ENCODE peak calls at places on chromosomes 13 and 19, in seven cellular contexts. I, Z, G, Y, E, J and C are unnamed samples.

GRCh38 chr13:74134226-74134776 is at the start of gene KLF12:
- DNase-seq in Z (peak), J (peak), I (peak), G (peak), Y (peak), E (peak), C (peak)

GRCh38 chr13:98480915-98481510 is 95.9 kb downstream of the STK24 start:
- DNase-seq in Z (no peak), J (no peak), I (no peak), E (peak), G (no peak), Y (no peak), C (no peak)

GRCh38 chr19:33785795-33786194 is 10.9 kb upstream of the KCTD15 start:
- DNase-seq in Y (no peak), Z (no peak), J (no peak), G (no peak), I (no peak), E (no peak), C (no peak)

GRCh38 chr19:43997631-43998290 is 5.0 kb upstream of the ZNF230 start:
- DNase-seq in G (no peak), E (peak), I (no peak), Z (no peak), Y (no peak), J (no peak), C (peak)

GRCh38 chr13:23323946-23324709 is 109.4 kb downstream of the SACS start:
- DNase-seq in E (no peak), I (no peak), Z (no peak), J (peak), G (no peak), Y (no peak), C (peak)

GRCh38 chr13:113489171-113489548 is 1.4 kb downstream of the DCUN1D2 start:
- DNase-seq in E (no peak), G (no peak), Z (peak), Y (no peak), I (no peak), J (no peak), C (peak)

GRCh38 chr19:31349160-31349881 is at the start of gene TSHZ3:
- DNase-seq in Y (no peak), E (peak), J (peak), I (no peak), G (no peak), Z (no peak), C (peak)

GRCh38 chr13:44894001-44894770 is 95.1 kb downstream of the NUFIP1 start:
- DNase-seq in I (no peak), Z (no peak), Y (no peak), G (no peak), J (no peak), E (no peak), C (no peak)

DNA sequence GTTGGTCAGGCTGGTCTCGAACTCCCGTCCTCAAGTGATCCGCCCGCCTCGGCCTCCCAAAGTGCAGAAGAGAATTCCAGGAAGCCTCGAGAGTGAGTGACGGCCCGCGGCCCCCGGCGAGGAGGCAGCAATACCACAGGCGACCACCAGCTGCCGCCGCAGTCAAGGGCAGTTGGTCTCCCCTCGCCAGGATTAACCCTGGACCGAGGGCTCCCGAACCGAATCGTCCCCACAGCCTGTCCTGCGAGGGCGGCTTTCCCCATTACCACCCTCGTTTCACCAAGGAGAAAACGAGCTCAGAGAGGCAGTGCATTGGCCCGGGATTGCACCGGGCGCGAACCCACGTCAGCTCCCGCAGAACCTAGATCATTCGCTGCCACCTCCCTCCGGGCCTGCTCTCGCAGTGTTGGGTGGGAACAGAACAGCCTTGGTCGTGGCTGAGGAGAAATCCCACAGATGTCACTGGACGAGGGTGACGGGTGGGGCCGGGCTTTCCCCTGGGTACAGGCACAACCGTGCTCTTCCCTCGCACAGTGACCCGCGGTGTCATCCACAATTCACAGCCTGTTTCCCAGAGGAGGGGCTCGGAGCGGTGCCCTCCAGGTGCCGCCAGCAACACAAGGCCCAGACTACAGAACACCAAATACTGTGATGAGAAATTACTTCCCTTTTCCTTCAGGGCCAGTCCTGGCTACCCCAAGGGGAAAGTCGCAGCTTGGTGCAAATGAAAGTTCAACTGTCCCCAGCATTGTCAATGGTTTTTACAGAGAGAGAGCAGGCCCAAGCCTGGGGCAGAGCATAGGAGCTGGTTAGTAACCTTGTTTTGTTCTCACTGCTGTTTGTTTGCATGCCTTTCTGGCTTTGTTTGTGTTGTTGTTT is 24.8 kb downstream of the C2CD4C start:
- DNase-seq in G (no peak), I (peak), J (peak), Y (peak), Z (peak), E (no peak), C (peak)
- H3K4me2 ChIP-seq in G (no peak), I (peak), J (no peak), Y (peak), Z (no peak), E (no peak), C (no peak)

DNA sequence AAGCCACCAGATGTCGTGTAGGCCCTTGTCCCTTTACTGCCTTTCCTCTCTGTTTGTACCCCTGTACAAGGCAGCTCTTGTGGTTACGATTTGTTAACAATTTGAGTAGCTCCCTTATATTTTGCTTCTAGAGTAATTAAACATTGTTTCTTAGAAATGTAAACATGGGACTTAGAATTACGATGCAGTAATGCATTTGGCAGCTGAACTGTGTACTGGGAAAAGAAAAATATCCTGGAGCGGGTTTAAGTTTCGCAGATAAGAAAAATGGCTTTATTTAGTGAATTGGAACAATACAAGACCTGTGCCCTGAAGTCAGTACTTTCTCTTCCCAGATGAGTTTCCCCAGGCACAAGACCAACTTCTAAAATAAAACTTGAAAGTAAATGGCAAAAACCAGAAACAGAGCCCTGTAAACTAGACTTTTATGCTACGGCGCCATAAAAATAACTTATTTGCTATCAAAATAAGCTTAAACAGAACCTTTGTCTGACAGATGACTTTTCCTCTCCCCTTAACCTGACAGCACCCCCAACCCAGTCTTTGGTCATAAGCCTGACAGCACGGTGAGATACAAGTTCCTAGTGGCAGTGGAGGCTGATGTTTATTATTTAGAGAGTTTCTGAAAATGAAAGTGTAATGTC is 63.0 kb downstream of the LRCH1 start:
- DNase-seq in G (no peak), E (no peak), Z (no peak), J (peak), I (no peak), Y (no peak), C (no peak)
- H2AFZ ChIP-seq in G (no peak), E (no peak), Z (no peak), J (no peak), I (no peak), Y (no peak), C (no peak)

DNA sequence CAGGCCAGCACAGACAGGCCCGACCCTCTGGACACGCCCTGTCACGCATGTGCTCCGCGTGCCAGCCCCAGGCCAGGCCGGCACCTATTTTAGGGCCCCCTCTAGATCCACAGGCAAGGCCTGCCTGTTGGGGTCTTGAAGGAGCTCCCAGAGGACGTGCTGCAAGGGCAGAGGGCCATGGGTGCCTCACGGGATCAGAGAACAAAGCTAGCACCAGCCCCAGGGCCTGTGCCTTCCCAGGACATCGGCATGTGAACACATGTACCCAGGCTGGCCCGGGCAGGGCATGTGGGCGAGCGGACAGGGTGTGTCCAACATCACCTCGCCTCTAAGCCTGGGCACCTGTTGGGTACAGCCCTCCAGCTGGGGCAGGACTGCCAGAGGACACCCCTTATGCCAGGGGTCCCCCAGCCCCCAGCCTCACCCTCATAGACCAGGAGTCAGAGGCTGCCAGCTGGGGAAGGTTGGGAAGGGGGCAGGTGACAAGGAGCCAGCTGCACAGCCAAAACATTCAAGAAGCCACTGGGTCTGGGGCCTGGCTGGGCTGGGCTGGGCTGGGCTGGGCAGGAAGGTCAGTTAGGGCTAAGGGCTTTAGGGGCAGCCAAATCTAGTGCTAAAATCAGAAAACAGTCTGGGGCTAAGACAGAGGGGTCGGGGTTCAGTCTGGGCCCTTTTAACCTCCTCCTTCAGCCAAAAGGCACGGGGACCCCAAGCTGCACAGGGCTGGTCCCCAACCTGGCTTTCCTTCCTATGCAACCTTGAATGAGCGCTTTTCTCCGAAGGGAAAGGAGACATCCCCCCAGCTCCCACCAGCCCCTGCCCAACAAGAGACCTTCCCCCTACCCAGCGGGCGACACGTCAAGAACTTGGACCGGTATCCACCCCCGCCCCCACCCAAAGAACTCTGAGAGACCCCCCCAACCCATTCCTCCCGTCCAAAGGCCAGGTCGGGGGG is 35.3 kb upstream of the NANOS3 start:
- DNase-seq in Z (no peak), J (no peak), Y (no peak), E (no peak), G (no peak), I (no peak), C (no peak)
- TF ChIP-seq POLR2AphosphoS5 in Z (no peak), J (peak), Y (no peak), E (no peak), G (peak), I (peak), C (no peak)

GRCh38 chr13:95323930-95324662 is 22.8 kb upstream of the ABCC4 start:
- DNase-seq in Z (no peak), G (no peak), E (no peak), J (peak), I (no peak), Y (no peak), C (no peak)

GRCh38 chr13:95327190-95327589 is 25.9 kb upstream of the ABCC4 start:
- DNase-seq in Z (no peak), Y (no peak), E (no peak), J (no peak), G (no peak), I (no peak), C (no peak)

GRCh38 chr13:95319551-95320274 is 18.5 kb upstream of the ABCC4 start:
- DNase-seq in J (peak), E (no peak), Z (no peak), G (no peak), I (no peak), Y (no peak), C (no peak)

GRCh38 chr13:95326695-95327094 is 25.4 kb upstream of the ABCC4 start:
- DNase-seq in I (no peak), G (no peak), E (no peak), Y (no peak), Z (no peak), J (no peak), C (no peak)

GRCh38 chr13:95325485-95325884 is 24.2 kb upstream of the ABCC4 start:
- DNase-seq in Y (no peak), Z (no peak), J (no peak), I (no peak), G (no peak), E (no peak), C (no peak)
- H3K4me2 ChIP-seq in Y (no peak), Z (no peak), J (no peak), I (no peak), G (no peak), E (no peak), C (no peak)

GRCh38 chr13:92721610-92722009 is 505.0 kb upstream of the GPC6 start:
- DNase-seq in G (no peak), I (no peak), Y (no peak), Z (no peak), E (no peak), J (no peak), C (no peak)
- H2AFZ ChIP-seq in G (no peak), I (no peak), Y (no peak), Z (no peak), E (no peak), J (no peak), C (no peak)

DNA sequence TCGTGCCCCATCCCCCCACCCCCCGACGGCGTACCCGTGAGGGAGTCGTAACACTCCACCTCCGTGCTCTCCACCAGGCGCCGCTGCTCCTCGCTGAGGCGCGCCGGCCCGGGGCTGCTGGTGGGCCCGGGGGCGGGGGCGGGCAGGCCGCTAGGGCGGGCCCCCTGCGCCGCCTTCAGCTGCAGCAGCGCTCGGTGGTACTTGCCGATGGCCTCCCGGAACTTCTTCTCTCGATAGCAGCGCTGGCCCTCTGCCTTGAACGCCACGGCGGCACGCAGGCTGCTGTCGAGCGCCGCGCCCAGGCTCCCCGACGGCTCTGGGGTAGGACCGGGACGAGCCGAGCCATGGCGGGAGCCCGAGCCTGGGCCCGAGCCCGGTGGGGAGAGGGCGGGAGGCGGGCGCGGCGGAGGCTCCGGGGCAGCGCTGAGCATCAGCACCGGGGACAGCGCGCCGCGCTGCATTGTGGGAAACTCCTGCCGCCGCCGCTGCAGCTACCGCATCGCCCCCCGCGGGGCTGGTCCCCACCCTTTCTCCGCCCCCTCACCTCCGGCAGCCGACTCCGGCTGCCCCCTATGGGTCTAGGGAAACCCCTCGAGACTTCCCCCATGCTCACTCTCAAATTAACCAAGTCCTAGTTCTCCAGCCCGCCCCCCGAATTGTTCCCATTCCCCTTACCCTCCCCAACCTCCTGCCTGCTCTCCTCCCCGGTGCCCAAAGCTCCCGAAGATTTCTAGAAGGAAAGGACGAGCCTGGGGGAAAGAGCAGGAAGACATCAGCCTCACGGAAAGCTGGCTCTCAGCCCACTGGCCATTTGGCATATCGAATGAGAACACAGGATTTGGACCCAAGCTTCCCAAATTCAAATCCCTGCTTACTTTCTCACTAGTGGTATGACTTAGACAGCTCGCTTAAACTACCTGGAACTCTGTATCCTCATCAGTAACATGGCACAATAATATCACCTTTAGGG is at the start of gene TTC9B:
- DNase-seq in I (no peak), E (peak), Y (peak), Z (no peak), G (no peak), J (no peak), C (peak)
- TF ChIP-seq POLR2AphosphoS5 in I (no peak), E (no peak), Y (no peak), Z (no peak), G (no peak), J (no peak), C (no peak)

GRCh38 chr13:38905861-38906260 is 84.8 kb downstream of the STOML3 start:
- DNase-seq in Z (no peak), E (no peak), I (no peak), J (no peak), Y (no peak), G (no peak), C (no peak)
- H3K4me2 ChIP-seq in Z (no peak), E (no peak), I (no peak), J (no peak), Y (no peak), G (no peak), C (no peak)

GRCh38 chr19:28208745-28209144 is 1004.2 kb downstream of the UQCRFS1 start:
- DNase-seq in J (no peak), I (no peak), Z (no peak), Y (no peak), G (no peak), E (no peak), C (peak)

GRCh38 chr19:28218728-28219127 is 994.2 kb downstream of the UQCRFS1 start:
- DNase-seq in G (no peak), Y (no peak), J (no peak), E (no peak), Z (no peak), I (no peak), C (no peak)

GRCh38 chr19:28217064-28217463 is 995.9 kb downstream of the UQCRFS1 start:
- DNase-seq in Z (no peak), G (no peak), Y (peak), J (no peak), E (no peak), I (no peak), C (peak)

DNA sequence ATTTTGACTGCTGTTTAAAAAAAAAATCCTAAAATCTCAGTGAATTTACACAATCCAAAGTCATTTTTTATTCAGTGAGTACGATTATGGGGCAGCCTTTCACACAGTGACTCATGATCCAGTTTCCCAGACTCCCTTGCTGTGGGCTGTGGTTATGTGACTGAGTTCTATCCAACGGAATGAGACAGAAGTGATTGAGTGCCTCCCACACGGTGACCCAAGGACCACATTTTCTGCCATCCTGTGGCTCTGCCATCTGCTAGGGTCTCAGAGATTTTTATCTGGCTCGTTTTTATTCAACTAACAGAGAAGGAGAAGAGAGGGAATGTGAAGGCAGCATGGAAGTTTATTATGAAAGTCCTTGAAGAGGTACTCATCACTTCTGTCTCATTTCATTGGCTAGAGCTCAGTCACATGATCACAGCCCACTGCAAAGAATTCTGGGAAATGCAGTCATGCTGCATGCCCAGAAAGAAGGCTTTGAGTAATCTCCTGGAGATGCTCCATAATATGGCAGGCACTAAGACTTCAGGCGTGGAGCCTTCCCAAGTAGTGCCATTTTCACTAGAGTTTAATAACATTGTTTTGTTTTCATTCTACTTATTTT is 999.4 kb downstream of the UQCRFS1 start:
- DNase-seq in G (no peak), Y (no peak), E (peak), J (no peak), Z (no peak), I (no peak), C (peak)
- H2AFZ ChIP-seq in G (no peak), Y (peak), E (no peak), J (no peak), Z (no peak), I (no peak), C (peak)

GRCh38 chr13:35356572-35356971 is 119.9 kb downstream of the MAB21L1 start:
- DNase-seq in I (no peak), J (peak), Y (no peak), Z (no peak), E (no peak), G (no peak), C (no peak)
- TF ChIP-seq POLR2AphosphoS5 in I (no peak), J (peak), Y (no peak), Z (no peak), E (no peak), G (no peak), C (no peak)